ENCODE peak calls at places on chromosomes 16 and 17, in nine cellular contexts. One of them, this sample, is unnamed.

GRCh38 chr16:64629622-64630021 is 492.2 kb downstream of the CDH11 start:
- DNase-seq in body of pancreas: no peak
- DNase-seq in CD8-positive, alpha-beta T cell: no peak
- DNase-seq in stomach: no peak
- DNase-seq in OCI-LY7: no peak
- DNase-seq in mammary epithelial cell: no peak
- DNase-seq in heart right ventricle: no peak
- DNase-seq in esophagus squamous epithelium: no peak
- DNase-seq in K562: no peak
- DNase-seq in this sample: no peak

GRCh38 chr17:34068506-34069035 is 186.5 kb upstream of the CCL2 start:
- DNase-seq in body of pancreas: no peak
- DNase-seq in CD8-positive, alpha-beta T cell: no peak
- DNase-seq in stomach: no peak
- DNase-seq in OCI-LY7: no peak
- DNase-seq in mammary epithelial cell: no peak
- DNase-seq in heart right ventricle: no peak
- DNase-seq in esophagus squamous epithelium: no peak
- DNase-seq in K562: no peak
- DNase-seq in this sample: no peak

GRCh38 chr17:40190197-40191021 is 13.1 kb downstream of the RAPGEFL1 start:
- DNase-seq in body of pancreas: no peak
- DNase-seq in CD8-positive, alpha-beta T cell: peak; percentile 27
- DNase-seq in stomach: no peak
- DNase-seq in OCI-LY7: peak; percentile 64
- DNase-seq in mammary epithelial cell: no peak
- DNase-seq in heart right ventricle: no peak
- DNase-seq in esophagus squamous epithelium: no peak
- DNase-seq in K562: no peak
- DNase-seq in this sample: no peak

GRCh38 chr16:84374160-84374489 is 5.8 kb downstream of the ATP2C2 start:
- DNase-seq in body of pancreas: no peak
- DNase-seq in CD8-positive, alpha-beta T cell: no peak
- DNase-seq in stomach: no peak
- DNase-seq in OCI-LY7: no peak
- DNase-seq in mammary epithelial cell: no peak
- DNase-seq in heart right ventricle: no peak
- DNase-seq in esophagus squamous epithelium: no peak
- DNase-seq in K562: no peak
- DNase-seq in this sample: no peak

GRCh38 chr16:79582789-79583188 is 17.7 kb downstream of the MAF start:
- DNase-seq in body of pancreas: no peak
- DNase-seq in CD8-positive, alpha-beta T cell: no peak
- DNase-seq in stomach: no peak
- DNase-seq in OCI-LY7: no peak
- DNase-seq in mammary epithelial cell: no peak
- DNase-seq in heart right ventricle: no peak
- DNase-seq in esophagus squamous epithelium: no peak
- DNase-seq in K562: no peak
- DNase-seq in this sample: no peak

GRCh38 chr17:29592850-29593545 is at the start of gene ANKRD13B:
- DNase-seq in body of pancreas: peak; percentile 56
- DNase-seq in CD8-positive, alpha-beta T cell: peak; percentile 34
- DNase-seq in stomach: no peak
- DNase-seq in OCI-LY7: peak; percentile 71
- DNase-seq in mammary epithelial cell: no peak
- DNase-seq in heart right ventricle: peak; percentile 44
- DNase-seq in esophagus squamous epithelium: no peak
- DNase-seq in K562: peak; percentile 65
- DNase-seq in this sample: no peak

GRCh38 chr16:49649013-49649785 is 206.7 kb downstream of the ZNF423 start:
- DNase-seq in body of pancreas: no peak
- DNase-seq in CD8-positive, alpha-beta T cell: no peak
- DNase-seq in stomach: no peak
- DNase-seq in OCI-LY7: no peak
- DNase-seq in mammary epithelial cell: no peak
- DNase-seq in heart right ventricle: no peak
- DNase-seq in esophagus squamous epithelium: no peak
- DNase-seq in K562: no peak
- DNase-seq in this sample: peak; percentile 67

GRCh38 chr16:22372882-22373661 is 1.3 kb downstream of the CDR2 start:
- DNase-seq in body of pancreas: no peak
- DNase-seq in CD8-positive, alpha-beta T cell: peak; percentile 16
- DNase-seq in stomach: no peak
- DNase-seq in OCI-LY7: peak; percentile 34
- DNase-seq in mammary epithelial cell: no peak
- DNase-seq in heart right ventricle: no peak
- DNase-seq in esophagus squamous epithelium: no peak
- DNase-seq in K562: no peak
- DNase-seq in this sample: no peak

GRCh38 chr17:16215002-16215272 is 397 bp downstream of the NCOR1 start:
- DNase-seq in body of pancreas: peak; percentile 63
- DNase-seq in CD8-positive, alpha-beta T cell: no peak
- DNase-seq in stomach: peak; percentile 47
- DNase-seq in OCI-LY7: peak; percentile 60
- DNase-seq in mammary epithelial cell: no peak
- DNase-seq in heart right ventricle: peak; percentile 24
- DNase-seq in esophagus squamous epithelium: no peak
- DNase-seq in K562: peak; percentile 39
- DNase-seq in this sample: peak; percentile 30

GRCh38 chr17:82108999-82109480 is 11.0 kb upstream of the FASN start:
- DNase-seq in body of pancreas: no peak
- DNase-seq in CD8-positive, alpha-beta T cell: no peak
- DNase-seq in stomach: no peak
- DNase-seq in OCI-LY7: no peak
- DNase-seq in mammary epithelial cell: no peak
- DNase-seq in heart right ventricle: no peak
- DNase-seq in esophagus squamous epithelium: no peak
- DNase-seq in K562: no peak
- DNase-seq in this sample: no peak

GRCh38 chr17:82105882-82106696 is 8.1 kb upstream of the FASN start:
- DNase-seq in body of pancreas: peak; percentile 71
- DNase-seq in CD8-positive, alpha-beta T cell: peak; percentile 63
- DNase-seq in stomach: peak; percentile 83
- DNase-seq in OCI-LY7: peak; percentile 87
- DNase-seq in mammary epithelial cell: peak; percentile 81
- DNase-seq in heart right ventricle: peak; percentile 35
- DNase-seq in esophagus squamous epithelium: no peak
- DNase-seq in K562: peak; percentile 56
- DNase-seq in this sample: peak; percentile 67

GRCh38 chr17:82106697-82107305 is 8.8 kb upstream of the FASN start:
- DNase-seq in body of pancreas: peak; percentile 42
- DNase-seq in CD8-positive, alpha-beta T cell: no peak
- DNase-seq in stomach: peak; percentile 83
- DNase-seq in OCI-LY7: no peak
- DNase-seq in mammary epithelial cell: no peak
- DNase-seq in heart right ventricle: no peak
- DNase-seq in esophagus squamous epithelium: no peak
- DNase-seq in K562: no peak
- DNase-seq in this sample: no peak

GRCh38 chr17:82108038-82108998 is 10.3 kb upstream of the FASN start:
- DNase-seq in body of pancreas: no peak
- DNase-seq in CD8-positive, alpha-beta T cell: no peak
- DNase-seq in stomach: no peak
- DNase-seq in OCI-LY7: no peak
- DNase-seq in mammary epithelial cell: no peak
- DNase-seq in heart right ventricle: no peak
- DNase-seq in esophagus squamous epithelium: no peak
- DNase-seq in K562: no peak
- DNase-seq in this sample: no peak

DNA sequence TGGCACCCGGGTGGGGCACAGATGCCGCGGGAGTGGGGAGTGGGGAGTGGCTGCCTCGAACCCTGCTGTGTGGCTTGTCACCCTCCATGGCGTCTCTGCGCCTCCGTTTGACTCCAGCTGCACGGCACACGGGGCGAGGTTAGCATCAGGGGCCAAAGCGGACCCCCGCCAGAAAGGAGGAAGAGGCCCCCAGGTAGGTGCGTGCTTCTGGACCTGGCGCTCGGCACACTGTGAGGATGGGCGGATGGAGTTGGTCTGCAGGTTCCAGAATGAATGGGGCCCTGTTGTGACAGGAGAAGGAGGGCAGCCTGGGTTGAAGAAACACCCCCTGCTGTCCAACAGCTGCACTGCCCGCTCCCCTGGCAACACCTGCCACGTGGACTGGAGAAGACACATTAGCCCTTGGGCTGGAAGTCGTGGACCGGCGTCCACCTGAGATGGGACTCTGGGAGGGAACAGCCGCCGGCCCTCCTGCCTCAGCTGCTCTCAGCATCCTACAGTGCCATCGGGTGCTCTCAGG is 9.4 kb upstream of the FASN start:
- DNase-seq in body of pancreas: peak; percentile 34
- DNase-seq in CD8-positive, alpha-beta T cell: no peak
- DNase-seq in stomach: no peak
- DNase-seq in OCI-LY7: peak; percentile 52
- DNase-seq in mammary epithelial cell: no peak
- DNase-seq in heart right ventricle: no peak
- DNase-seq in esophagus squamous epithelium: no peak
- DNase-seq in K562: no peak
- DNase-seq in this sample: no peak
- TF ChIP-seq CTCF in body of pancreas: no peak
- TF ChIP-seq CTCF in CD8-positive, alpha-beta T cell: no peak
- TF ChIP-seq CTCF in stomach: no peak
- TF ChIP-seq CTCF in OCI-LY7: peak; percentile 65
- TF ChIP-seq CTCF in mammary epithelial cell: peak; percentile 19
- TF ChIP-seq CTCF in heart right ventricle: no peak
- TF ChIP-seq CTCF in esophagus squamous epithelium: no peak
- TF ChIP-seq CTCF in K562: peak; percentile 30
- TF ChIP-seq CTCF in this sample: no peak

GRCh38 chr17:8698142-8699050 is 46.2 kb downstream of the CCDC42 start:
- DNase-seq in body of pancreas: peak; percentile 25
- DNase-seq in CD8-positive, alpha-beta T cell: no peak
- DNase-seq in stomach: no peak
- DNase-seq in OCI-LY7: no peak
- DNase-seq in mammary epithelial cell: no peak
- DNase-seq in heart right ventricle: peak; percentile 62
- DNase-seq in esophagus squamous epithelium: no peak
- DNase-seq in K562: no peak
- DNase-seq in this sample: no peak
- H3K27ac ChIP-seq in body of pancreas: no peak overlapping the region
- H3K27ac ChIP-seq in CD8-positive, alpha-beta T cell: no peak overlapping the region
- H3K27ac ChIP-seq in stomach: no peak overlapping the region
- H3K27ac ChIP-seq in OCI-LY7: no peak overlapping the region
- H3K27ac ChIP-seq in mammary epithelial cell: no peak overlapping the region
- H3K27ac ChIP-seq in heart right ventricle: peak overlapping the region; percentile 25
- H3K27ac ChIP-seq in esophagus squamous epithelium: no peak overlapping the region
- H3K27ac ChIP-seq in K562: no peak overlapping the region
- H3K27ac ChIP-seq in this sample: no peak overlapping the region

GRCh38 chr17:78360371-78361226 is 722 bp upstream of the SOCS3 start:
- DNase-seq in body of pancreas: peak; percentile 94
- DNase-seq in CD8-positive, alpha-beta T cell: peak; percentile 92
- DNase-seq in stomach: peak; percentile 98
- DNase-seq in OCI-LY7: peak; percentile 87
- DNase-seq in mammary epithelial cell: peak; percentile 81
- DNase-seq in heart right ventricle: peak; percentile 94
- DNase-seq in esophagus squamous epithelium: peak; percentile 46
- DNase-seq in K562: peak; percentile 92
- DNase-seq in this sample: peak; percentile 91
- TF ChIP-seq CTCF in body of pancreas: peak; percentile 93
- TF ChIP-seq CTCF in CD8-positive, alpha-beta T cell: peak; percentile 84
- TF ChIP-seq CTCF in stomach: peak; percentile 90
- TF ChIP-seq CTCF in OCI-LY7: peak; percentile 99
- TF ChIP-seq CTCF in mammary epithelial cell: peak; percentile 80
- TF ChIP-seq CTCF in heart right ventricle: peak; percentile 85
- TF ChIP-seq CTCF in esophagus squamous epithelium: peak; percentile 94
- TF ChIP-seq CTCF in K562: peak; percentile 89
- TF ChIP-seq CTCF in this sample: peak; percentile 96

DNA sequence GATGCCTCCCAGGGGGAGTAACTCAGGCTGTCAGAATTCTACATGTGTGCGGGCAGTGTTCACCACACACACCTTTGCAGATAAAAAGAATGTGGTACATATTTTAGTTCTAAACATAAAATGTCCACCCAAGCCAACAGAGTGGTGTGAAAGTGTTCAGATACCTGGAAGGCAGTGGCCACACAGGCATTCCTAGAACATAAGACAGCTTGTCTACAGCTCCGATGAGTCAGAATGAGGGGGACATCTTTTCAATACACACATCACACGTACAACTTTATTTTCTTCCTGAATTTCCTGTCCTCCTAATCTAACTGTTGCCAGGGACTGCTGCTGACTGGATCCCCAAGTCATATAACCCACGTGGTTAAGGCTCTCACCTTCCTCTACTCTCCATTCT is 142.3 kb downstream of the ZFHX3 start:
- DNase-seq in body of pancreas: no peak
- DNase-seq in CD8-positive, alpha-beta T cell: no peak
- DNase-seq in stomach: no peak
- DNase-seq in OCI-LY7: no peak
- DNase-seq in mammary epithelial cell: peak; percentile 67
- DNase-seq in heart right ventricle: no peak
- DNase-seq in esophagus squamous epithelium: no peak
- DNase-seq in K562: no peak
- DNase-seq in this sample: peak; percentile 11
- H3K27ac ChIP-seq in body of pancreas: no peak overlapping the region
- H3K27ac ChIP-seq in CD8-positive, alpha-beta T cell: no peak overlapping the region
- H3K27ac ChIP-seq in stomach: no peak overlapping the region
- H3K27ac ChIP-seq in OCI-LY7: no peak overlapping the region
- H3K27ac ChIP-seq in mammary epithelial cell: no peak overlapping the region
- H3K27ac ChIP-seq in heart right ventricle: no peak overlapping the region
- H3K27ac ChIP-seq in esophagus squamous epithelium: no peak overlapping the region
- H3K27ac ChIP-seq in K562: no peak overlapping the region
- H3K27ac ChIP-seq in this sample: no peak overlapping the region

DNA sequence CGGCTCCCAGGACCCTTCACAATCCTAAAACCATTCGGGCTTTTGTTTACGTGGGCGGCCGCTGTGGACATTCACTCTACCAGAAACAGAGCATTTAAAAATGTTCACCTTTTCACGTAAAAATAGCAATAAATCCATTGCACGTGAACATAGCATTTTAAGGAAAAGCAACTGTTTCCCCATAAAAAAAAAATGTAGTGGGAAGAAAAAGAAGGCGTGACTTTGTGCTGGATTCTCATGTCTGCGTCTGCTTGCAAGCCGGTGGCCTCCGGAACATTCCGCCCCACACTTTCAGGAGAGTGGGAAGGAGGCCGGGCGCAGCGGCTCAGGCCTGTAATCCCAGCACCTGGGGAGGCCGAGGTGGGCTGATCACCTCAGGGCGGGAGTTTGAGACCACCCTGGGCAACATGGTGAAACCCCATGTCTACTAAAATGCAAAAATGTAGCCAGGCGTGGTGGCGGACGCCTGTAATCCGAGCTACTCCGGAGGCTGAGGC is 13.4 kb upstream of the GNG13 start:
- DNase-seq in body of pancreas: no peak
- DNase-seq in CD8-positive, alpha-beta T cell: no peak
- DNase-seq in stomach: no peak
- DNase-seq in OCI-LY7: no peak
- DNase-seq in mammary epithelial cell: no peak
- DNase-seq in heart right ventricle: no peak
- DNase-seq in esophagus squamous epithelium: no peak
- DNase-seq in K562: no peak
- DNase-seq in this sample: no peak
- TF ChIP-seq CTCF in body of pancreas: no peak
- TF ChIP-seq CTCF in CD8-positive, alpha-beta T cell: peak; percentile 16
- TF ChIP-seq CTCF in stomach: no peak
- TF ChIP-seq CTCF in OCI-LY7: no peak
- TF ChIP-seq CTCF in mammary epithelial cell: no peak
- TF ChIP-seq CTCF in heart right ventricle: no peak
- TF ChIP-seq CTCF in esophagus squamous epithelium: no peak
- TF ChIP-seq CTCF in K562: no peak
- TF ChIP-seq CTCF in this sample: peak; percentile 14

GRCh38 chr17:75325348-75325747 is 36.1 kb upstream of the SLC25A19 start:
- DNase-seq in body of pancreas: no peak
- DNase-seq in CD8-positive, alpha-beta T cell: no peak
- DNase-seq in stomach: no peak
- DNase-seq in OCI-LY7: no peak
- DNase-seq in mammary epithelial cell: no peak
- DNase-seq in heart right ventricle: no peak
- DNase-seq in esophagus squamous epithelium: no peak
- DNase-seq in K562: no peak
- DNase-seq in this sample: no peak
- H3K27ac ChIP-seq in body of pancreas: no peak overlapping the region
- H3K27ac ChIP-seq in CD8-positive, alpha-beta T cell: no peak overlapping the region
- H3K27ac ChIP-seq in stomach: peak overlapping the region; percentile 37
- H3K27ac ChIP-seq in OCI-LY7: peak overlapping the region; percentile 47
- H3K27ac ChIP-seq in mammary epithelial cell: no peak overlapping the region
- H3K27ac ChIP-seq in heart right ventricle: peak overlapping the region; percentile 83
- H3K27ac ChIP-seq in esophagus squamous epithelium: no peak overlapping the region
- H3K27ac ChIP-seq in K562: peak overlapping the region; percentile 65
- H3K27ac ChIP-seq in this sample: peak overlapping the region; percentile 37